ENCODE peak calls at places on chromosomes 6 and 20, in six cellular contexts. G is bronchial epithelial cell, R is HTR-8/SVneo, L is NCI-H2081 treated with DMSO at 0.1 percent for 48 hours, P is GM04504, M is astrocyte of the spinal cord. Q is an unnamed sample.

GRCh38 chr6:132392292-132392691 is 9.0 kb downstream of the MOXD1 start:
- DNase-seq in G (no peak), R (no peak), L (no peak), P (no peak), M (no peak), Q (no peak)

GRCh38 chr6:157461000-157461915 is 80.3 kb downstream of the ZDHHC14 start:
- DNase-seq in G (no peak), R (no peak), L (no peak), P (no peak), M (peak), Q (no peak)

GRCh38 chr6:135935951-135936601 is 84.6 kb downstream of the PDE7B start:
- DNase-seq in G (peak), R (no peak), L (no peak), P (peak), M (peak), Q (peak)

GRCh38 chr6:9540534-9541126 is 874.2 kb downstream of the TFAP2A start:
- DNase-seq in G (peak), R (peak), L (no peak), P (peak), M (peak), Q (peak)

GRCh38 chr20:37354210-37355195 is 8.6 kb downstream of the SRC start:
- DNase-seq in G (no peak), R (no peak), L (no peak), P (no peak), M (no peak), Q (no peak)

GRCh38 chr20:10806539-10806938 is 132.7 kb upstream of the JAG1 start:
- DNase-seq in G (no peak), R (no peak), L (no peak), P (no peak), M (no peak), Q (peak)

GRCh38 chr6:158417760-158418098 is 105.5 kb downstream of the TULP4 start:
- DNase-seq in G (peak), R (peak), L (no peak), P (peak), M (peak), Q (peak)

GRCh38 chr6:103908898-103909297 is 950.8 kb downstream of the HACE1 start:
- DNase-seq in G (no peak), R (no peak), L (no peak), P (no peak), M (no peak), Q (no peak)

GRCh38 chr6:111683749-111684267 is 78.1 kb upstream of the TRAF3IP2 start:
- DNase-seq in G (peak), R (no peak), L (no peak), P (peak), M (peak), Q (peak)

GRCh38 chr20:50281831-50282591 is 91.4 kb downstream of the CEBPB start:
- DNase-seq in G (no peak), R (no peak), L (no peak), P (no peak), M (no peak), Q (no peak)

GRCh38 chr6:35503534-35503933 is 6.7 kb upstream of the TEAD3 start:
- DNase-seq in G (no peak), R (no peak), L (no peak), P (no peak), M (no peak), Q (no peak)

GRCh38 chr20:10297684-10298240 is 79.1 kb downstream of the SNAP25 start:
- DNase-seq in G (peak), R (no peak), L (no peak), P (no peak), M (peak), Q (peak)